ENCODE peak calls at places on chromosome 10, in four cellular contexts. One of them, this sample, is unnamed.

GRCh38 chr10:14665304-14665703 is 109.4 kb downstream of the FAM107B start:
- DNase-seq in uterus: no peak
- DNase-seq in foreskin fibroblast: peak
- DNase-seq in endothelial cell of umbilical vein: no peak
- DNase-seq in this sample: no peak

GRCh38 chr10:76302936-76303656 is 871.7 kb downstream of the LRMDA start:
- DNase-seq in endothelial cell of umbilical vein: peak
- DNase-seq in uterus: peak
- DNase-seq in foreskin fibroblast: peak
- DNase-seq in this sample: no peak

GRCh38 chr10:72353028-72353962 is 1.4 kb downstream of the DNAJB12 start:
- DNase-seq in endothelial cell of umbilical vein: peak
- DNase-seq in uterus: no peak
- DNase-seq in foreskin fibroblast: peak
- DNase-seq in this sample: no peak

GRCh38 chr10:121007264-121007663 is 156.1 kb downstream of the WDR11 start:
- DNase-seq in uterus: no peak
- DNase-seq in foreskin fibroblast: no peak
- DNase-seq in endothelial cell of umbilical vein: no peak
- DNase-seq in this sample: no peak

GRCh38 chr10:80165173-80165572 is 32.6 kb downstream of the PLAC9 start:
- DNase-seq in foreskin fibroblast: peak
- DNase-seq in uterus: no peak
- DNase-seq in endothelial cell of umbilical vein: no peak
- DNase-seq in this sample: no peak

GRCh38 chr10:42866115-42866995 is 83.8 kb downstream of the BMS1 start:
- DNase-seq in endothelial cell of umbilical vein: peak
- DNase-seq in uterus: peak
- DNase-seq in foreskin fibroblast: peak
- DNase-seq in this sample: peak

GRCh38 chr10:105468769-105469168 is 827.7 kb downstream of the SORCS3 start:
- DNase-seq in endothelial cell of umbilical vein: no peak
- DNase-seq in uterus: no peak
- DNase-seq in foreskin fibroblast: no peak
- DNase-seq in this sample: no peak

GRCh38 chr10:50396491-50397311 is 145.4 kb upstream of the ASAH2 start:
- DNase-seq in uterus: no peak
- DNase-seq in endothelial cell of umbilical vein: no peak
- DNase-seq in foreskin fibroblast: peak
- DNase-seq in this sample: no peak

GRCh38 chr10:51425431-51425830 is 274.0 kb downstream of the CSTF2T start:
- DNase-seq in uterus: no peak
- DNase-seq in foreskin fibroblast: peak
- DNase-seq in endothelial cell of umbilical vein: peak
- DNase-seq in this sample: no peak

GRCh38 chr10:271201-271600 is 135.9 kb downstream of the ZMYND11 start:
- DNase-seq in uterus: no peak
- DNase-seq in foreskin fibroblast: no peak
- DNase-seq in endothelial cell of umbilical vein: no peak
- DNase-seq in this sample: no peak

GRCh38 chr10:43194266-43194665 is 56.0 kb downstream of the CSGALNACT2 start:
- DNase-seq in uterus: no peak
- DNase-seq in endothelial cell of umbilical vein: no peak
- DNase-seq in foreskin fibroblast: no peak
- DNase-seq in this sample: no peak

GRCh38 chr10:5446390-5446926 is 34.1 kb downstream of the NET1 start:
- DNase-seq in endothelial cell of umbilical vein: peak
- DNase-seq in uterus: peak
- DNase-seq in foreskin fibroblast: peak
- DNase-seq in this sample: no peak

GRCh38 chr10:16948335-16948734 is 131.1 kb upstream of the RSU1 start:
- DNase-seq in uterus: no peak
- DNase-seq in endothelial cell of umbilical vein: no peak
- DNase-seq in foreskin fibroblast: no peak
- DNase-seq in this sample: no peak

GRCh38 chr10:51030480-51030879 is 43.8 kb upstream of the PRKG1 start:
- DNase-seq in endothelial cell of umbilical vein: no peak
- DNase-seq in foreskin fibroblast: peak
- DNase-seq in uterus: no peak
- DNase-seq in this sample: no peak

GRCh38 chr10:43318978-43319965 is 52.2 kb upstream of the FXYD4 start:
- DNase-seq in uterus: no peak
- DNase-seq in endothelial cell of umbilical vein: no peak
- DNase-seq in foreskin fibroblast: no peak
- DNase-seq in this sample: no peak

GRCh38 chr10:74824184-74825032 is 2.0 kb upstream of the KAT6B start:
- DNase-seq in endothelial cell of umbilical vein: no peak
- DNase-seq in foreskin fibroblast: peak
- DNase-seq in uterus: peak
- DNase-seq in this sample: no peak

GRCh38 chr10:61503051-61503450 is 49.9 kb upstream of the TMEM26 start:
- DNase-seq in endothelial cell of umbilical vein: no peak
- DNase-seq in foreskin fibroblast: peak
- DNase-seq in uterus: no peak
- DNase-seq in this sample: no peak

GRCh38 chr10:110600487-110601101 is 33.1 kb downstream of the SMC3 start:
- DNase-seq in uterus: no peak
- DNase-seq in foreskin fibroblast: peak
- DNase-seq in endothelial cell of umbilical vein: peak
- DNase-seq in this sample: no peak

GRCh38 chr10:4671451-4672145 is 154.4 kb upstream of the AKR1E2 start:
- DNase-seq in foreskin fibroblast: no peak
- DNase-seq in uterus: no peak
- DNase-seq in endothelial cell of umbilical vein: no peak
- DNase-seq in this sample: no peak

GRCh38 chr10:112775347-112775746 is 174.7 kb upstream of the TCF7L2 start:
- DNase-seq in foreskin fibroblast: peak
- DNase-seq in endothelial cell of umbilical vein: no peak
- DNase-seq in uterus: no peak
- DNase-seq in this sample: no peak

DNA sequence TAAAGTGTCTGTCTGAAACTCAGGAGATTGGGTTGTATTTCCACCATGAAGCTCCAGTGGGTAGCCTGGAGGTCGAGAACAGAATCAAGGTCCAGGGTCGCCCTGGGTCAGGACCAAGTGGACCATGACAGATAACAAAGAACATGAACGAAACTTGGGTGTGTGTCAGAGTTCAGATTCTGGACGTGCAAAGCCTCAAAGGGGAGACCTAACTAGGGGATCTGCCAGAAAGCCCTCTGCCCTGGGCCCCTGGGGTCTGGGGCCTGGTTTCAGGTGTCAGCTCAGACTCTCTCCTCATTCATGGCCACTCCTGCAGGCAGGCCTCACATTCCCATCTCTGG is 1.6 kb downstream of the RASSF4 start:
- DNase-seq in foreskin fibroblast: no peak
- DNase-seq in uterus: no peak
- DNase-seq in endothelial cell of umbilical vein: no peak
- DNase-seq in this sample: no peak
- TF ChIP-seq CTCF in foreskin fibroblast: no peak
- TF ChIP-seq CTCF in uterus: no peak
- TF ChIP-seq CTCF in endothelial cell of umbilical vein: no peak
- TF ChIP-seq CTCF in this sample: no peak

GRCh38 chr10:102673235-102673634 is 29.0 kb downstream of the TRIM8 start:
- DNase-seq in uterus: no peak
- DNase-seq in endothelial cell of umbilical vein: no peak
- DNase-seq in foreskin fibroblast: no peak
- DNase-seq in this sample: no peak

GRCh38 chr10:102675887-102676616 is 31.8 kb downstream of the TRIM8 start:
- DNase-seq in uterus: no peak
- DNase-seq in foreskin fibroblast: peak
- DNase-seq in endothelial cell of umbilical vein: no peak
- DNase-seq in this sample: peak

GRCh38 chr10:102673961-102674511 is 29.8 kb downstream of the TRIM8 start:
- DNase-seq in uterus: peak
- DNase-seq in endothelial cell of umbilical vein: peak
- DNase-seq in foreskin fibroblast: peak
- DNase-seq in this sample: no peak

GRCh38 chr10:102675151-102675886 is 31.0 kb downstream of the TRIM8 start:
- DNase-seq in uterus: no peak
- DNase-seq in endothelial cell of umbilical vein: no peak
- DNase-seq in foreskin fibroblast: no peak
- DNase-seq in this sample: no peak

GRCh38 chr10:102674566-102674965 is 30.3 kb downstream of the TRIM8 start:
- DNase-seq in endothelial cell of umbilical vein: no peak
- DNase-seq in uterus: no peak
- DNase-seq in foreskin fibroblast: no peak
- DNase-seq in this sample: no peak
- H3K4me3 ChIP-seq in endothelial cell of umbilical vein: no peak
- H3K4me3 ChIP-seq in uterus: peak
- H3K4me3 ChIP-seq in foreskin fibroblast: no peak
- H3K4me3 ChIP-seq in this sample: no peak

GRCh38 chr10:90138844-90139243 is 437.5 kb downstream of the KIF20B start:
- DNase-seq in endothelial cell of umbilical vein: peak
- DNase-seq in uterus: no peak
- DNase-seq in foreskin fibroblast: peak
- DNase-seq in this sample: no peak
- TF ChIP-seq CTCF in endothelial cell of umbilical vein: peak
- TF ChIP-seq CTCF in uterus: no peak
- TF ChIP-seq CTCF in foreskin fibroblast: peak
- TF ChIP-seq CTCF in this sample: no peak

GRCh38 chr10:132333386-132333785 is 1.4 kb downstream of the LRRC27 start:
- DNase-seq in endothelial cell of umbilical vein: no peak
- DNase-seq in uterus: no peak
- DNase-seq in foreskin fibroblast: no peak
- DNase-seq in this sample: no peak

GRCh38 chr10:132334883-132335188 is 2.8 kb downstream of the LRRC27 start:
- DNase-seq in endothelial cell of umbilical vein: no peak
- DNase-seq in uterus: no peak
- DNase-seq in foreskin fibroblast: no peak
- DNase-seq in this sample: no peak

GRCh38 chr10:132336064-132336746 is 4.2 kb downstream of the LRRC27 start:
- DNase-seq in uterus: no peak
- DNase-seq in foreskin fibroblast: no peak
- DNase-seq in endothelial cell of umbilical vein: no peak
- DNase-seq in this sample: no peak

GRCh38 chr10:132337019-132337418 is 5.0 kb downstream of the LRRC27 start:
- DNase-seq in endothelial cell of umbilical vein: peak
- DNase-seq in foreskin fibroblast: no peak
- DNase-seq in uterus: no peak
- DNase-seq in this sample: no peak

GRCh38 chr10:132335189-132336063 is 3.4 kb downstream of the LRRC27 start:
- DNase-seq in foreskin fibroblast: no peak
- DNase-seq in uterus: no peak
- DNase-seq in endothelial cell of umbilical vein: no peak
- DNase-seq in this sample: no peak
- H3K4me3 ChIP-seq in foreskin fibroblast: no peak
- H3K4me3 ChIP-seq in uterus: no peak
- H3K4me3 ChIP-seq in endothelial cell of umbilical vein: no peak
- H3K4me3 ChIP-seq in this sample: no peak

GRCh38 chr10:93921338-93921737 is 27.6 kb downstream of the SLC35G1 start:
- DNase-seq in uterus: no peak
- DNase-seq in endothelial cell of umbilical vein: no peak
- DNase-seq in foreskin fibroblast: no peak
- DNase-seq in this sample: no peak
- TF ChIP-seq CTCF in uterus: no peak
- TF ChIP-seq CTCF in endothelial cell of umbilical vein: peak
- TF ChIP-seq CTCF in foreskin fibroblast: peak
- TF ChIP-seq CTCF in this sample: no peak

DNA sequence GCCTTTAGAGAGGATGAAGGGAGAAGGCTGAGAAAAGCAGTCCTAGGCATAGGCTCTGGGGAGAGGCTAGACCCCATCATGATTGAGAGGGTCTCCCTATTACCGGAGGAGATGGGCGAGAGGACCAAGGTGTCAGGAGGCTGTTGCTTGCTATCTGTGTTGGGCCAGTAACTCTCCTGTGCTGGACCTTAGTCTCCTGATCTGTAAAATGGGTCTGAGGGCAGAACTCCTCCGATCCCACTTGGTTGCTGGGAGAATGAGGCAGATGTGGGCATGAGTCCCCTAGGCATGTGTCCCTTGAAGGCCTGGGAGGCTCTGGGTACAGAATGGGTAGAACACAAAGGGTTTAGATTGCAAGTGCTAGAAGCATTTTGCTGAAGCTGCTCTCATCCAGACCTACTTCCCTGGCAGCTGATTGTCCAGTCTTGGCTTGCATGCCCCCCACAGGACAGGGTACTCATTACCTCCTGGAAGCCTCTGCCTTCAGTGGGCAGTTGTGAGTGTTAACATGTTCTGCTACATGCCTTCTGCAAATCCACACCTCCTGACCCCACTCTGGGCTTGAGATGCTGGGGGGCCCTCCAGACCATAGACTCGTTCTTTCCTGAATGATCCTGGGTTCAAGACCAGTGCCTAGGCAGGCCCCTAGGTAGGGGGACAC is 4.4 kb downstream of the ZMIZ1 start:
- DNase-seq in endothelial cell of umbilical vein: no peak
- DNase-seq in foreskin fibroblast: peak
- DNase-seq in uterus: no peak
- DNase-seq in this sample: no peak
- H3K4me3 ChIP-seq in endothelial cell of umbilical vein: no peak
- H3K4me3 ChIP-seq in foreskin fibroblast: no peak
- H3K4me3 ChIP-seq in uterus: no peak
- H3K4me3 ChIP-seq in this sample: no peak

GRCh38 chr10:70543911-70544310 is 58.6 kb downstream of the PRF1 start:
- DNase-seq in foreskin fibroblast: no peak
- DNase-seq in uterus: no peak
- DNase-seq in endothelial cell of umbilical vein: no peak
- DNase-seq in this sample: no peak

GRCh38 chr10:70544431-70545340 is 57.9 kb downstream of the PRF1 start:
- DNase-seq in endothelial cell of umbilical vein: no peak
- DNase-seq in foreskin fibroblast: no peak
- DNase-seq in uterus: no peak
- DNase-seq in this sample: no peak

GRCh38 chr10:70549962-70550845 is 52.3 kb downstream of the PRF1 start:
- DNase-seq in endothelial cell of umbilical vein: peak
- DNase-seq in uterus: peak
- DNase-seq in foreskin fibroblast: peak
- DNase-seq in this sample: no peak

GRCh38 chr10:70549351-70549961 is 53.1 kb downstream of the PRF1 start:
- DNase-seq in endothelial cell of umbilical vein: no peak
- DNase-seq in foreskin fibroblast: no peak
- DNase-seq in uterus: no peak
- DNase-seq in this sample: no peak

GRCh38 chr10:70546585-70546984 is 56.0 kb downstream of the PRF1 start:
- DNase-seq in uterus: no peak
- DNase-seq in endothelial cell of umbilical vein: no peak
- DNase-seq in foreskin fibroblast: no peak
- DNase-seq in this sample: no peak
- TF ChIP-seq CTCF in uterus: no peak
- TF ChIP-seq CTCF in endothelial cell of umbilical vein: no peak
- TF ChIP-seq CTCF in foreskin fibroblast: no peak
- TF ChIP-seq CTCF in this sample: no peak

This sample was measured in AG04449.